ENCODE peak calls at places on chromosomes 7 and 10, in ten cellular contexts. U is upper lobe of right lung; P is brain microvascular endothelial cell; M is OCI-LY7; W is PC-9; J is Peyer's patch; A is CD8-positive, alpha-beta T cell; O is kidney; G is transverse colon; R is ovary. Z is an unnamed sample.

GRCh38 chr10:48464121-48464870 is 140.6 kb downstream of the ARHGAP22 start:
- DNase-seq in W (no peak), O (peak), U (peak), A (no peak), R (peak), M (no peak), J (no peak), G (no peak), P (no peak), Z (no peak)

GRCh38 chr10:104614245-104614831 is 26.8 kb upstream of the SORCS3 start:
- DNase-seq in J (no peak), P (peak), O (no peak), R (no peak), G (no peak), W (peak), U (no peak), M (peak), A (no peak), Z (peak)

GRCh38 chr10:89118091-89118490 is 89.0 kb downstream of the CH25H start:
- DNase-seq in A (no peak), G (no peak), O (no peak), R (no peak), U (no peak), J (no peak), M (no peak), W (no peak), P (no peak), Z (peak)

GRCh38 chr7:128164061-128164954 is 76.8 kb upstream of the LEP start:
- DNase-seq in A (no peak), M (no peak), U (no peak), P (peak), W (peak), O (peak), R (no peak), G (no peak), J (no peak), Z (peak)

GRCh38 chr7:121798076-121798475 is 74.9 kb upstream of the PTPRZ1 start:
- DNase-seq in M (no peak), P (no peak), U (no peak), A (no peak), W (no peak), J (no peak), R (no peak), G (no peak), O (no peak), Z (no peak)

GRCh38 chr7:98286701-98287485 is 5.4 kb downstream of the BRI3 start:
- DNase-seq in P (no peak), W (no peak), O (peak), G (no peak), R (no peak), U (peak), M (no peak), A (no peak), J (no peak), Z (no peak)

GRCh38 chr10:86152911-86153310 is 213.7 kb downstream of the GRID1 start:
- DNase-seq in O (no peak), M (no peak), J (no peak), P (no peak), R (no peak), W (no peak), A (no peak), G (no peak), U (no peak), Z (no peak)

GRCh38 chr10:16116404-16117304 is 256.3 kb upstream of the MINDY3 start:
- DNase-seq in U (no peak), P (peak), W (peak), G (no peak), O (no peak), J (no peak), A (no peak), R (no peak), M (peak), Z (no peak)

GRCh38 chr7:34091330-34091917 is 186.1 kb downstream of the BMPER start:
- DNase-seq in G (peak), P (peak), J (peak), R (no peak), M (peak), O (no peak), W (no peak), A (no peak), U (no peak), Z (peak)

GRCh38 chr7:131103997-131104396 is 223.7 kb upstream of the MKLN1 start:
- DNase-seq in A (no peak), R (no peak), U (no peak), W (peak), M (no peak), G (no peak), O (no peak), P (peak), J (no peak), Z (no peak)

GRCh38 chr7:18087031-18087686 is 59.5 kb upstream of the PRPS1L1 start:
- DNase-seq in M (no peak), O (no peak), W (no peak), R (no peak), P (no peak), G (no peak), U (peak), J (no peak), A (no peak), Z (no peak)

GRCh38 chr10:90930070-90930837 is 9.4 kb upstream of the ANKRD1 start:
- DNase-seq in A (no peak), M (no peak), P (peak), R (peak), U (no peak), J (no peak), G (no peak), O (peak), W (peak), Z (no peak)

GRCh38 chr7:17234398-17235021 is 63.9 kb upstream of the AHR start:
- DNase-seq in M (no peak), J (peak), R (no peak), W (peak), P (peak), O (no peak), A (peak), U (no peak), G (peak), Z (peak)

GRCh38 chr7:42065942-42066341 is 171.1 kb downstream of the GLI3 start:
- DNase-seq in U (no peak), O (no peak), W (no peak), A (no peak), J (no peak), P (peak), R (no peak), M (no peak), G (no peak), Z (no peak)

GRCh38 chr10:71236286-71236685 is 23.9 kb downstream of the UNC5B start:
- DNase-seq in U (no peak), J (no peak), A (no peak), P (no peak), W (no peak), G (no peak), M (no peak), R (no peak), O (peak), Z (no peak)

GRCh38 chr10:103619424-103620356 is 126.2 kb downstream of the NEURL1 start:
- DNase-seq in P (no peak), O (no peak), W (no peak), J (no peak), A (no peak), U (no peak), R (no peak), M (no peak), G (no peak), Z (no peak)

GRCh38 chr10:89668391-89669180 is 23.5 kb upstream of the PANK1 start:
- DNase-seq in A (no peak), P (no peak), M (no peak), J (peak), W (no peak), R (no peak), G (peak), U (no peak), O (no peak), Z (no peak)

GRCh38 chr7:37112882-37113281 is 335.8 kb downstream of the ELMO1 start:
- DNase-seq in J (no peak), W (no peak), U (no peak), P (no peak), R (no peak), M (no peak), O (no peak), A (no peak), G (no peak), Z (no peak)

GRCh38 chr7:70093496-70093895 is 495.2 kb downstream of the AUTS2 start:
- DNase-seq in J (no peak), W (no peak), R (no peak), P (no peak), U (no peak), M (no peak), O (no peak), G (no peak), A (no peak), Z (peak)

GRCh38 chr7:115889669-115889984 is 140.9 kb downstream of the TFEC start:
- DNase-seq in R (no peak), W (no peak), G (no peak), O (no peak), A (no peak), U (no peak), J (no peak), M (no peak), P (no peak), Z (no peak)

GRCh38 chr10:85317827-85318226 is 989.4 kb downstream of the CCSER2 start:
- DNase-seq in W (no peak), G (no peak), U (no peak), P (no peak), A (no peak), O (no peak), M (no peak), R (no peak), J (no peak), Z (no peak)

GRCh38 chr7:73329861-73330581 is 2.1 kb downstream of the FKBP6 start:
- DNase-seq in W (no peak), R (no peak), U (no peak), O (no peak), A (no peak), M (no peak), J (no peak), P (peak), G (no peak), Z (no peak)

GRCh38 chr7:158685727-158686126 is 18.9 kb downstream of the NCAPG2 start:
- DNase-seq in W (no peak), O (no peak), M (no peak), U (no peak), J (no peak), P (no peak), R (no peak), A (no peak), G (no peak), Z (no peak)

GRCh38 chr10:71260622-71261325 is 48.4 kb downstream of the UNC5B start:
- DNase-seq in O (peak), M (no peak), J (no peak), R (peak), P (peak), G (no peak), U (peak), A (no peak), W (no peak), Z (peak)

GRCh38 chr7:14322724-14323123 is 333.3 kb upstream of the ETV1 start:
- DNase-seq in U (no peak), A (no peak), W (no peak), M (no peak), R (no peak), P (no peak), J (no peak), G (no peak), O (no peak), Z (no peak)

GRCh38 chr7:140475747-140476333 is 3.5 kb downstream of the MKRN1 start:
- DNase-seq in W (peak), R (no peak), O (no peak), G (peak), U (no peak), P (peak), J (peak), A (peak), M (peak), Z (peak)

GRCh38 chr10:127849224-127849623 is 43.5 kb downstream of the CLRN3 start:
- DNase-seq in G (no peak), M (no peak), A (no peak), R (no peak), P (no peak), U (no peak), J (no peak), O (no peak), W (no peak), Z (no peak)

DNA sequence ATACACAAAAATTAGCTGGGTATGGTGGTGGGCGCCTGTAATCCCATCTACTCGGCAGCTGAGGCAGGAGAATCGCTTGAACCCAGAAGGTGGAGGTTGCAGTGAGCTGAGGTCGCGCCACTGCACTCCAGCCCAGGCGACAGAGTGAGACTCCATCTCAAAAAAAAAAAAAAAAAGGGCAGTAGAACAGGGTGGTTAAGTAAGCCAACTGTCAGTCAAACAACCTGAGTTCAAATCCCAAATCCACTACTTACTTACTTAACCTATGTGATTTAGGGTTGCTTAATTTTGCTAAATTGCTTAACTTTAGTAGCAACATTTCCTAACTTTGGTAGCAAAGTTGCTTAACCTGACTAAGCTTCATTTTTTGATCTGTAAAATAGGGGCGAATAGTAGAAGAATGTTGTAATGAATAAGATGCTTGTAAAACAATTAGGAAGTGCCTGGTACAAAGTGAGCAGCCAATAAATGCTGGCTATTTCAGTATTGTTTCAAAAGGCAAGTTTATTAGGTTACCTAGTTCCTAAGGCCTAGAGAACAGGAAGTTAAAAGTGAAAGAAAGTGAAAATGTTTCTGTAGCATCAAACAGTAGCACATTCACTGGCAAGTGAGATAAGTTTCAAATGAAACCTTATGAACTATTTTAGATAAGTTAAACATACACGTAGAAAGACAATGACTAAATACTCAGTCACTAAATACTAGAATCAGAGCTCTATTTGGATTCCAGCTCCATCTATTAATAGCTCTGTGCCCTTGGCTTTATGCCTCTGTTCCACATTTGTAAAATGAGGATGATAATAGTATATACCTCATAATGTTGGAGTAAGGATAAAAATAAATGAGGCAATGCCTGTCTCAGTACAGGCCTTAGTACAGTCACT is 64.3 kb downstream of the HOXA1 start:
- DNase-seq in U (no peak), J (no peak), G (no peak), M (peak), A (no peak), W (no peak), O (no peak), R (no peak), P (peak), Z (peak)
- H3K27ac ChIP-seq in U (no peak), J (peak), G (peak), M (no peak), A (no peak), W (peak), O (no peak), R (no peak), P (peak), Z (peak)

DNA sequence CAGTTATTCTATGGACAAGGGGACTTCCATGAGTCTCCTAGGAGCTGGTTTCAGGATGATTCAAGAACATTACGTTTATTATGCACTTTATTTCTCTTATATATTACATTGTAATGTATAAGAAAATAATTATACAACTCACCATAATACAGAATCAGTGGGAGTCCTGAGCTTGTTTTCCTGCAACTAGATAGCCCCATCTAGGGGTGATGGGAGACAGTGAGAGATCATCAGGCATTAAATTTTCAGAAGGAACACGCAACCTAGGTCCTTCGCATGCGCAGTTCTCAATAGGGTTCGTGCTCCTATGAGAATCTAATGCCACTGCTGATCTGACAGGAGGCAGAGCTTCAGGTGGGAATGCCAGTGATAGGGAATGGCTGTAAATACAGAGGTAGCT is 137.9 kb downstream of the ANKRD30A start:
- DNase-seq in J (no peak), U (no peak), G (no peak), M (no peak), A (no peak), W (no peak), P (no peak), R (no peak), O (no peak), Z (no peak)
- TF ChIP-seq CTCF in J (no peak), U (no peak), G (no peak), M (peak), A (no peak), W (peak), P (no peak), R (no peak), O (no peak), Z (no peak)

GRCh38 chr7:102942181-102942882 is 29.5 kb downstream of the LRRC17 start:
- DNase-seq in R (no peak), J (no peak), G (no peak), W (no peak), U (no peak), M (no peak), P (no peak), O (no peak), A (no peak), Z (no peak)

GRCh38 chr7:102942883-102943261 is 30.1 kb downstream of the LRRC17 start:
- DNase-seq in U (no peak), A (no peak), J (no peak), R (no peak), G (no peak), O (no peak), M (no peak), P (no peak), W (no peak), Z (no peak)

GRCh38 chr7:102934670-102935069 is 21.9 kb downstream of the LRRC17 start:
- DNase-seq in P (no peak), J (no peak), W (no peak), R (no peak), G (no peak), U (no peak), M (no peak), O (no peak), A (no peak), Z (no peak)

GRCh38 chr7:102935450-102936110 is 22.8 kb downstream of the LRRC17 start:
- DNase-seq in M (no peak), G (no peak), J (no peak), U (no peak), A (no peak), P (no peak), W (no peak), O (no peak), R (no peak), Z (no peak)

DNA sequence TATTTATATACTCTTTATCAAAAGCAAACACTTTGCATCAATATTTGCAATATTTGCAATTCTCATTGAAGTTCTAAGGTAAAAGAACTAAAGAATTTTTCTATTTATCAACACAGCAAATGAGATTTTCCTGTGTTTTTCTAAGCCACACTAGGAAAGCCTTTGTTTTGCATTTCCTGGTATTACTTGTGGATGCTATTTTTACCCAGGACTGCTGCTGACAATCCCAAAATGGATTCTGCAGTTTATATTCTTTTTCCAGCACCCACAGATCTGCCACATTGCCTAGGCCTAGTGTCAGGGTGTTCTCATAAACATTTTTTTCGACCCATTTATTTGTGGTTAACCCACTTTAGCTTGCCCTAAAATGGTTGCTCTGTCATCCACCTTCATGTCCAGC is 25.9 kb downstream of the LRRC17 start:
- DNase-seq in J (no peak), P (no peak), R (no peak), W (no peak), U (no peak), G (no peak), A (no peak), O (no peak), M (no peak), Z (no peak)
- H3K27ac ChIP-seq in J (no peak), P (no peak), R (peak), W (no peak), U (no peak), G (no peak), A (no peak), O (peak), M (no peak), Z (no peak)

GRCh38 chr10:53325073-53325472 is 552.5 kb upstream of the MBL2 start:
- DNase-seq in P (peak), U (no peak), R (no peak), M (no peak), J (no peak), A (no peak), W (no peak), G (no peak), O (no peak), Z (peak)
- TF ChIP-seq CTCF in P (no peak), U (no peak), R (no peak), M (no peak), J (no peak), A (no peak), W (no peak), G (no peak), O (no peak), Z (no peak)

DNA sequence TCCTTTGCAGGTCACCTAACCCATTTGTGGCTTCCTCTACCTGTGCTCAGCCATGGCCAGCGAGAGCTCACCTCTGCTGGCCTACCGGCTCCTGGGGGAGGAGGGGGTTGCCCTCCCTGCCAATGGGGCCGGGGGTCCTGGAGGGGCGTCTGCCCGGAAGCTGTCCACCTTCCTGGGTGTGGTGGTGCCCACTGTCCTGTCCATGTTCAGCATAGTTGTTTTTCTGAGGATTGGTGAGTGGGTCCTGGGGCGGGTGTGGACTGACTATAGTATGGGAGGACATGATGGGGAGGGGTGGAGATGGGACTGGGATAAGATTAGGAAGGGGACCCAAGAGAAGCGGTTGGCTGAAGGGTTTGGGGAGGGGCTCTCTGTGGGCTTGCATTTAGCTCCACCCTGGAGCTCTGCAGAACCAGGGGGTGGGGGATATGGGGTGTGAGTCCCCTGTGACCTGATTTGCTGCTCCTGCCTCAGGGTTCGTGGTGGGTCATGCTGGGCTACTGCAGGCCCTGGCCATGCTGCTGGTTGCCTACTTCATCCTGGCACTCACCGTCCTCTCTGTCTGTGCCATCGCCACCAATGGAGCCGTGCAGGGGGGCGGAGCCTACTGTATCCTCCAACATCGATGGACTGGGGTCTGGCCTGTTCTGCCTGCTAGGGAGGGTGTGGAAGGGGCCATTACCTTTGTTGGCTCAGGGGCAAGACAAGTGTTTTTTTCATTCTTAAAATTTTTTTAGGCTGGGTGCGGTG is 1.8 kb downstream of the SLC12A9 start:
- DNase-seq in M (no peak), G (no peak), U (no peak), O (peak), W (no peak), J (no peak), A (no peak), R (no peak), P (no peak), Z (no peak)
- H3K27ac ChIP-seq in M (no peak), G (no peak), U (no peak), O (no peak), W (no peak), J (no peak), A (no peak), R (no peak), P (no peak), Z (peak)